ENCODE peak calls at places on chromosomes 16 and 17, in eight cellular contexts. W is fibroblast of gingiva; O is activated naive CD8-positive, alpha-beta T cell treated with anti-CD3 and anti-CD28 coated beads for 36 hours; I is BE2C; R is foreskin melanocyte; A is NCI-H1436; L is islet precursor cell; M is adipocyte. Z is an unnamed sample.

GRCh38 chr17:63222655-63223054 is 223.5 kb downstream of the CYB561 start:
- DNase-seq in W (no peak), O (peak), I (peak), R (no peak), A (no peak), L (no peak), M (no peak), Z (no peak)

GRCh38 chr16:62965831-62966230 is 929.6 kb upstream of the CDH8 start:
- DNase-seq in W (no peak), O (no peak), I (no peak), R (no peak), A (no peak), L (no peak), M (no peak), Z (no peak)

GRCh38 chr16:69243479-69243878 is 56.5 kb downstream of the SNTB2 start:
- DNase-seq in W (peak), O (no peak), I (no peak), R (no peak), A (no peak), L (no peak), M (peak), Z (no peak)

GRCh38 chr17:76141212-76142043 is at the start of gene FOXJ1:
- DNase-seq in W (peak), O (peak), I (peak), R (peak), A (peak), L (peak), M (peak), Z (peak)

GRCh38 chr17:68580236-68580903 is 20.8 kb downstream of the FAM20A start:
- DNase-seq in W (peak), O (no peak), I (no peak), R (no peak), A (no peak), L (no peak), M (peak), Z (no peak)

GRCh38 chr17:1365445-1366039 is 34.5 kb downstream of the YWHAE start:
- DNase-seq in W (peak), O (peak), I (peak), R (peak), A (peak), L (peak), M (peak), Z (peak)

GRCh38 chr17:45368661-45369060 is 51.8 kb upstream of the MAP3K14 start:
- DNase-seq in W (peak), O (no peak), I (no peak), R (no peak), A (no peak), L (no peak), M (peak), Z (no peak)

GRCh38 chr16:2159052-2159838 is 3.7 kb downstream of the TRAF7 start:
- DNase-seq in W (peak), O (no peak), I (peak), R (no peak), A (no peak), L (no peak), M (no peak), Z (no peak)

GRCh38 chr17:32931686-32932085 is 3.7 kb downstream of the TMEM98 start:
- DNase-seq in W (peak), O (no peak), I (no peak), R (no peak), A (no peak), L (peak), M (no peak), Z (no peak)

GRCh38 chr17:76585048-76585648 is 512 bp downstream of the ST6GALNAC2 start:
- DNase-seq in W (no peak), O (no peak), I (no peak), R (no peak), A (no peak), L (peak), M (peak), Z (peak)

GRCh38 chr17:16991349-16992009 is 19.6 kb upstream of the TNFRSF13B start:
- DNase-seq in W (peak), O (peak), I (peak), R (peak), A (peak), L (peak), M (peak), Z (peak)